ENCODE peak calls at places on chromosome 19, in seven cellular contexts. G is M059J, T is GM23248, B is left ventricle myocardium superior, O is progenitor cell of endocrine pancreas, Z is aorta, E is thoracic aorta. P is an unnamed sample.

GRCh38 chr19:48629297-48629598 is 7.9 kb downstream of the DBP start:
- DNase-seq in O (no peak), Z (no peak), T (no peak), B (no peak), E (no peak), G (no peak), P (no peak)

GRCh38 chr19:13583114-13583513 is 76.8 kb upstream of the CACNA1A start:
- DNase-seq in E (no peak), T (no peak), Z (no peak), B (no peak), O (no peak), G (no peak), P (no peak)

GRCh38 chr19:10339380-10339960 is at the start of gene ICAM3:
- DNase-seq in O (no peak), E (no peak), B (no peak), Z (peak), G (no peak), T (no peak), P (no peak)

GRCh38 chr19:48718711-48719231 is 754 bp downstream of the MAMSTR start:
- DNase-seq in T (no peak), Z (no peak), E (no peak), O (no peak), G (no peak), B (no peak), P (no peak)

GRCh38 chr19:38385804-38386257 is 2.0 kb downstream of the GGN start:
- DNase-seq in Z (no peak), E (no peak), O (no peak), T (no peak), G (no peak), B (no peak), P (peak)

GRCh38 chr19:30150626-30151025 is 208.6 kb downstream of the URI1 start:
- DNase-seq in B (no peak), O (no peak), T (peak), Z (peak), E (no peak), G (no peak), P (no peak)

GRCh38 chr19:43464089-43464775 is 1.2 kb downstream of the LYPD3 start:
- DNase-seq in O (peak), Z (peak), B (peak), G (no peak), T (peak), E (peak), P (peak)

GRCh38 chr19:35928507-35928906 is 7.7 kb upstream of the LRFN3 start:
- DNase-seq in B (no peak), T (no peak), Z (no peak), E (no peak), G (no peak), O (no peak), P (no peak)

GRCh38 chr19:1064661-1065605 is 2.0 kb upstream of the ARHGAP45 start:
- DNase-seq in O (peak), B (peak), T (peak), G (peak), E (no peak), Z (peak), P (peak)

GRCh38 chr19:12721656-12722565 is 1.8 kb downstream of the TNPO2 start:
- DNase-seq in E (no peak), T (peak), B (peak), G (peak), O (peak), Z (peak), P (peak)

GRCh38 chr19:53365899-53366493 is 491 bp downstream of the ZNF525 start:
- DNase-seq in B (peak), E (no peak), Z (no peak), T (peak), G (peak), O (no peak), P (peak)

GRCh38 chr19:33263325-33264023 is 37.8 kb upstream of the SLC7A10 start:
- DNase-seq in G (no peak), O (no peak), T (no peak), Z (no peak), E (no peak), B (no peak), P (no peak)

P was measured in BE2C.